ENCODE peak calls at places on chromosomes 3 and 15, in four cellular contexts. L is lung, T is GM23338, K is fibroblast of mammary gland. C is an unnamed sample.

GRCh38 chr3:16441306-16441898 is 72.1 kb downstream of the RFTN1 start:
- DNase-seq in T (no peak), K (peak), L (no peak), C (no peak)

GRCh38 chr15:98292442-98293240 is 332.1 kb downstream of the ARRDC4 start:
- DNase-seq in K (peak), T (peak), L (no peak), C (peak)

GRCh38 chr3:198071602-198072285 is 111.7 kb downstream of the LMLN start:
- DNase-seq in T (peak), L (no peak), K (peak), C (peak)

GRCh38 chr3:148021400-148021799 is 612.2 kb downstream of the ZIC1 start:
- DNase-seq in K (no peak), L (no peak), T (no peak), C (no peak)

GRCh38 chr15:95559875-95560394 is 770.6 kb upstream of the NR2F2 start:
- DNase-seq in K (peak), T (no peak), L (no peak), C (no peak)

GRCh38 chr3:173892547-173892946 is 495.0 kb downstream of the NLGN1 start:
- DNase-seq in K (no peak), L (no peak), T (no peak), C (no peak)

GRCh38 chr15:63491116-63491817 is 13.1 kb upstream of the USP3 start:
- DNase-seq in L (no peak), T (no peak), K (peak), C (peak)

GRCh38 chr15:65916664-65917406 is 47.5 kb downstream of the RAB11A start:
- DNase-seq in L (peak), T (peak), K (peak), C (peak)

GRCh38 chr15:67176195-67176971 is 78.1 kb downstream of the AAGAB start:
- DNase-seq in K (no peak), T (peak), L (peak), C (peak)

GRCh38 chr15:43954181-43954621 is 127.4 kb downstream of the WDR76 start:
- DNase-seq in T (no peak), L (no peak), K (peak), C (no peak)

GRCh38 chr15:55741592-55742497 is 1.1 kb downstream of the PRTG start:
- DNase-seq in T (peak), K (no peak), L (peak), C (peak)

GRCh38 chr15:50051811-50052419 is 67.1 kb downstream of the ATP8B4 start:
- DNase-seq in T (peak), K (peak), L (peak), C (peak)

GRCh38 chr3:52055537-52056351 is 627 bp downstream of the DUSP7 start:
- DNase-seq in K (peak), L (no peak), T (peak), C (peak)
- TF ChIP-seq CTCF in K (no peak), L (no peak), T (peak), C (peak)

GRCh38 chr3:11661052-11661656 is 17.4 kb upstream of the VGLL4 start:
- DNase-seq in K (no peak), L (no peak), T (no peak), C (no peak)

GRCh38 chr3:11665331-11665730 is 21.6 kb upstream of the VGLL4 start:
- DNase-seq in L (no peak), K (no peak), T (no peak), C (no peak)

GRCh38 chr3:11661827-11662226 is 18.1 kb upstream of the VGLL4 start:
- DNase-seq in T (no peak), K (peak), L (no peak), C (no peak)

GRCh38 chr3:11660242-11660641 is 16.5 kb upstream of the VGLL4 start:
- DNase-seq in K (no peak), L (no peak), T (no peak), C (no peak)

DNA sequence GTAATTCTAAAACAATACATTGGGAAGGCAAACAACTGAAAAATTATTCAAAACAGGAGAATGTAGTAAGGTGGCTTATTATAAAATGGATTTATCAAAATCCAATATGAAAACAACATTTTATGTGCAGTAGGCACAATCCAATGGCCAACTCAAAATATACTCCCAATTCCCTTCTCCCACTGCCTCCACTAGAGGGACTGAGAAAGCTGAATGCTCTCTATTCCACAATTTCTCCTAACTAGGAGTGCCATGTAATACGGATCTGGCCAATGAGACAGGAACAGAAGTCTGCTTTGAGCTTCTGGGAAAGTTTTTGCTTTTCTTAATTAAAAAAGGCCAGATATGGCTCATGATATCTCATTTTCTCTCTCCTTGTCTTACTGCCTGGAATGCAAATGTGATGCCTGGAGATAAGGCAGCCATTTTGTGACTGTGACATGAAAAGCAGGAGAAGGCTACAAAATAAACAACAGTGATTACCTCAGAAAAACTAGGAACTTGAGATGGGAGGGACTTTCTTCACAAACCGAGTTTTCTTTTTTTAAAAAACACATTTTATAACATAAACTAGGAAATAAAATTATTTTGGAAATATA is 18.8 kb upstream of the VGLL4 start:
- DNase-seq in K (peak), L (no peak), T (peak), C (no peak)
- TF ChIP-seq CTCF in K (peak), L (no peak), T (peak), C (peak)

GRCh38 chr3:187971629-187972028 is 182.3 kb upstream of the LPP start:
- DNase-seq in T (peak), L (no peak), K (no peak), C (no peak)
- TF ChIP-seq CTCF in T (no peak), L (no peak), K (no peak), C (peak)

GRCh38 chr3:180633722-180634121 is 31.8 kb downstream of the TTC14 start:
- DNase-seq in L (no peak), T (peak), K (no peak), C (peak)

GRCh38 chr3:180630360-180630759 is 28.4 kb downstream of the TTC14 start:
- DNase-seq in T (no peak), K (peak), L (no peak), C (no peak)

GRCh38 chr3:180626844-180627243 is 24.9 kb downstream of the TTC14 start:
- DNase-seq in K (no peak), T (no peak), L (no peak), C (no peak)

GRCh38 chr3:180631317-180631716 is 29.4 kb downstream of the TTC14 start:
- DNase-seq in T (peak), L (no peak), K (no peak), C (no peak)
- TF ChIP-seq CTCF in T (no peak), L (no peak), K (peak), C (peak)

GRCh38 chr15:75348034-75348562 is 1.3 kb downstream of the NEIL1 start:
- DNase-seq in L (no peak), K (no peak), T (no peak), C (no peak)

GRCh38 chr15:75352186-75352585 is 5.3 kb downstream of the NEIL1 start:
- DNase-seq in L (no peak), K (no peak), T (no peak), C (no peak)

GRCh38 chr15:75349851-75350588 is 3.2 kb downstream of the NEIL1 start:
- DNase-seq in T (no peak), L (peak), K (no peak), C (no peak)

GRCh38 chr15:75348563-75349350 is 1.9 kb downstream of the NEIL1 start:
- DNase-seq in L (no peak), T (peak), K (no peak), C (peak)

DNA sequence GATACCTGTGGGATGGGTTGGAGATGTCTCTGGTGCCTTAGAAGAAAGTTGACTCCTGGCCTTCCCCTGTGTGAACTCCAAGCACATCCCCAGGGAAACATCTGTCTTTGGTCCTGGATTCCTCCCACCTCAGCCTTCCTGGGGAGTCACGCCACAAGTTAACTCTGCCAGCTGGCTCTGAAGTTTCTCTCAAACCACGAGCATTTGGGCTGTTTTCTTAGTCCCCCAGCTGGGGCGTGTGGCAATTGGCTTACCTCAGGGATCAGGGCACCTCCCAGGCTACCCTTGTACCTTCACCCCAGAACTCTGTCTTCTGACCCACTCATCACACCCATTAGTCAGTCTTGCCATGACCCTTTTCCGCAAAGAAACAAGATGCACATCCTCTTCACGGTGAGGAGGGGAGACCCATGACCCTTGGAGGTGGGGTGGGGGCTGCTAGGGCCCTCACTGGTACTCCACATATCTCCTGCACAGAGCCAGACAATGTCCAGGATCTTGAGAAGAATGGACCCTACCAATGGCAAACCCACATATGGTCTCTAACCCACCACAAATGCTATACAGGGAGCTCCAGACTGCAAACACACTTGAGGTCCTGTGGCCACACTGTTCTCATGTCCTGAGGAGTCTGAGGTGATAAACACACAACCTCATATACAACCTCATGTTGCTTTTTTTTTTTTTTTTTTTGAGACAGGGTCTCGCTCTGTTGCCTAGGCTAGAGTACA is 3.9 kb downstream of the NEIL1 start:
- DNase-seq in K (peak), L (no peak), T (no peak), C (no peak)
- TF ChIP-seq CTCF in K (no peak), L (no peak), T (no peak), C (no peak)

GRCh38 chr3:134194247-134194646 is 56.4 kb downstream of the RYK start:
- DNase-seq in K (no peak), T (no peak), L (no peak), C (no peak)
- TF ChIP-seq CTCF in K (no peak), T (no peak), L (no peak), C (no peak)

GRCh38 chr3:6791161-6791560 is 69.8 kb upstream of the GRM7 start:
- DNase-seq in K (no peak), T (no peak), L (no peak), C (no peak)
- TF ChIP-seq CTCF in K (no peak), T (no peak), L (no peak), C (no peak)

GRCh38 chr3:68018275-68018674 is 363.9 kb upstream of the SUCLG2 start:
- DNase-seq in K (no peak), T (peak), L (no peak), C (no peak)

GRCh38 chr3:68017069-68017468 is 362.7 kb upstream of the SUCLG2 start:
- DNase-seq in L (no peak), K (no peak), T (peak), C (no peak)
- TF ChIP-seq CTCF in L (no peak), K (no peak), T (peak), C (peak)

C was measured in endodermal cell.